ENCODE peak calls at places on chromosomes 4 and X, in four cellular contexts. N is CD8-positive, alpha-beta memory T cell; G is lower lobe of right lung; S is testis. T is an unnamed sample.

GRCh38 chrX:12701625-12702024 is 89.6 kb upstream of the PRPS2 start:
- DNase-seq in N (no peak), G (peak), S (peak), T (no peak)

GRCh38 chr4:169270810-169271691 is at the start of gene SH3RF1:
- DNase-seq in N (no peak), G (peak), S (peak), T (peak)

GRCh38 chr4:104728380-104729122 is 233.9 kb upstream of the CXXC4 start:
- DNase-seq in N (no peak), G (no peak), S (no peak), T (peak)

GRCh38 chr4:7132730-7133582 is 59.4 kb upstream of the SORCS2 start:
- DNase-seq in N (no peak), G (no peak), S (no peak), T (no peak)

GRCh38 chr4:103895876-103896465 is 176.2 kb upstream of the TACR3 start:
- DNase-seq in N (no peak), G (no peak), S (no peak), T (no peak)

GRCh38 chr4:8332038-8332857 is 62.7 kb downstream of the HTRA3 start:
- DNase-seq in N (no peak), G (peak), S (no peak), T (peak)

GRCh38 chr4:55021214-55021613 is 104.2 kb downstream of the KDR start:
- DNase-seq in N (no peak), G (no peak), S (no peak), T (no peak)

GRCh38 chr4:186643501-186644315 is 79.9 kb downstream of the FAT1 start:
- DNase-seq in N (no peak), G (no peak), S (no peak), T (no peak)

GRCh38 chr4:183905081-183905592 is at the start of gene STOX2:
- DNase-seq in N (no peak), G (peak), S (peak), T (no peak)

GRCh38 chrX:96615448-96615847 is 69.2 kb upstream of the DIAPH2 start:
- DNase-seq in N (no peak), G (no peak), S (no peak), T (no peak)

GRCh38 chr4:88985088-88985779 is 71.8 kb downstream of the FAM13A start:
- DNase-seq in N (no peak), G (no peak), S (no peak), T (no peak)

GRCh38 chrX:70422886-70423336 is at the start of gene GDPD2:
- DNase-seq in N (no peak), G (no peak), S (no peak), T (no peak)

GRCh38 chrX:120419465-120419864 is 49.6 kb downstream of the LAMP2 start:
- DNase-seq in N (no peak), G (no peak), S (no peak), T (no peak)

GRCh38 chr4:3079694-3080123 is 5.2 kb downstream of the HTT start:
- DNase-seq in N (no peak), G (no peak), S (no peak), T (no peak)

GRCh38 chr4:178671766-178672165 is 1229.5 kb upstream of the AGA start:
- DNase-seq in N (no peak), G (no peak), S (no peak), T (no peak)

GRCh38 chrX:48761674-48762471 is at the start of gene GLOD5:
- DNase-seq in N (no peak), G (peak), S (peak), T (no peak)

GRCh38 chrX:122856205-122856604 is 327.9 kb upstream of the GRIA3 start:
- DNase-seq in N (no peak), G (no peak), S (no peak), T (no peak)

GRCh38 chrX:87727615-87728014 is 210.0 kb downstream of the KLHL4 start:
- DNase-seq in N (no peak), G (no peak), S (no peak), T (no peak)

GRCh38 chr4:36351082-36351666 is 69.8 kb downstream of the DTHD1 start:
- DNase-seq in N (peak), G (peak), S (peak), T (no peak)

GRCh38 chrX:42678133-42678532 is 99.8 kb downstream of the PPP1R2C start:
- DNase-seq in N (no peak), G (no peak), S (peak), T (no peak)

GRCh38 chr4:59122626-59123025 is 2012.4 kb upstream of the IGFBP7 start:
- DNase-seq in N (no peak), G (no peak), S (no peak), T (no peak)

GRCh38 chr4:47154816-47155370 is 123.5 kb downstream of the GABRB1 start:
- DNase-seq in N (no peak), G (no peak), S (no peak), T (no peak)

GRCh38 chr4:139575072-139575471 is 19.1 kb upstream of the SETD7 start:
- DNase-seq in N (no peak), G (no peak), S (no peak), T (no peak)

GRCh38 chr4:37685211-37685725 is 908 bp downstream of the RELL1 start:
- DNase-seq in N (peak), G (no peak), S (peak), T (no peak)

DNA sequence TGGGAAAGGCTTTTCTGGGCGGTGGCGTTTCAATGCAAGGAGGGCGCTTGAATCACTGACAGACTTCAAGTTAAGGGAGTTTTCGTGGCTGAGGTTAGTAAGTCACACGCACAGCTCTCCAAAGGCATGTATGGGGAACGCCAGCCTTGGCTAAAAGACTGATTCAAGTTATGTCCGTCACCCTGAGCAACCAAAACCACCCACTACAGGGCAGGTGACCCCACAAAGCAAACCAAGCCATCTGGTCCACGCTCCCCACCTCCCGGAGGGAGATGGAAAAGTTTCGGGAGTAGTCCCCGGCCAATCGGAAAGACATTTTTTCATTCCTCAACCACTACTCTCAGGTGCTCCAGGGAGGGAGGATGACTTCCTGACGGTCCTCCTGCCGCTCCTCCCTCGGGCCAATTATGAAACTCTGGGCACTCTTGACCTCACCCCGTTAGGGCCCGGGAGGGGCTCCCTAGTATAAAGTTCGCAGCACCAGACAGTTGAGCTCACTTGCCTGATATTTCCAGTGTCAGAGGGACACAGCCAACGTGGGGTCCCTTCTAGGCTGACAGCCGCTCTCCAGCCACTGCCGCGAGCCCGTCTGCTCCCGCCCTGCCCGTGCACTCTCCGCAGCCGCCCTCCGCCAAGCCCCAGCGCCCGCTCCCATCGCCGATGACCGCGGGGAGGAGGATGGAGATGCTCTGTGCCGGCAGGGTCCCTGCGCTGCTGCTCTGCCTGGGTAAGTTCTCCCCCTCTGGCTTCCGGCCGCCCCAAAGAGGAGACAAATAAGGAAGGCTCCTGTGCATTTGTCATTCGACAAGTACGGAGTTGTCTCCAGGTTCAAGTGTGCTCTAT is at the start of gene EREG:
- DNase-seq in N (no peak), G (peak), S (peak), T (peak)
- H3K4me3 ChIP-seq in N (peak), G (peak), S (no peak), T (peak)

GRCh38 chr4:26148925-26149324 is 171.9 kb upstream of the RBPJ start:
- DNase-seq in N (no peak), G (no peak), S (no peak), T (no peak)

GRCh38 chr4:26144526-26145167 is 176.2 kb upstream of the RBPJ start:
- DNase-seq in N (no peak), G (no peak), S (no peak), T (no peak)

GRCh38 chr4:26141916-26142638 is 178.7 kb upstream of the RBPJ start:
- DNase-seq in N (no peak), G (no peak), S (peak), T (no peak)

GRCh38 chr4:26141101-26141830 is 179.5 kb upstream of the RBPJ start:
- DNase-seq in N (no peak), G (no peak), S (peak), T (no peak)

DNA sequence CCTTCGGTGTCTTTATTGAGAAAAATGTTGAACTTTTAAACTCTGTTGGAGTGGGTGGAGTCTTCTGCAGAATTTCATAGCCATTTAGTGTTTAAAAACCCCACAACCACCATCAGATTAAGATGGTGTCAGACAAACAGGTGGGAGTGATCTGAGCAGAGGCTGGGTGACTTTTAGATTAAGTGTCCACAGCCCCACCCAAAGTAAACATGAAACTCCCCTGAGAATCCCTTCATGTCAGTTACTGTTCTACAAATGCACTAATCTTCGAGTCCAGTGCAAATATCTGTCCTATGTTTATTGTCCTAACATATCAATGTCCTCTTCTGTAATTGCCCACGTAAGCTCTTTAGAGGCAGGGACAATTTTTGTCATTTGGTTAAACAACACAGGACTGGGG is 175.6 kb upstream of the RBPJ start:
- DNase-seq in N (no peak), G (no peak), S (no peak), T (no peak)
- H3K4me3 ChIP-seq in N (no peak), G (no peak), S (no peak), T (no peak)

DNA sequence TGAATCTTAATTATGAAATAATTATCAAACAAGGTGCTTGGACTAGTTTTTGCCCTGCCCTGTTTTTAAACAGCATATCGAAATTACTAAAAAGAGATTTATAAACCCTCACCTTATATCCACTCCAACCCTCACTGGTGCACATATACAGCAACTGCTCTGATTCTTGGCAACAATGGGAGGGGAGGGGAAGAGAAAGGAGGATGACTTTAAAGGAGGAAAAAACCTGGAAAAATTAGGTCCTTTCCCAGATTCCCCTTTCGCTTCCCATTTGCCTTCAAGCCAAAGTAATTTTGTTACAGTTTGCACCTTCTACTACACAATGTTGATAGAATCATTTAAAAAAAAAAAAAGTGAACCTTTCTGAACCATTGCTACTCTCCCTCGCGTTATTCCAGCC is 745 bp upstream of the MAB21L2 start:
- DNase-seq in N (no peak), G (no peak), S (no peak), T (no peak)
- H3K4me3 ChIP-seq in N (no peak), G (no peak), S (no peak), T (no peak)

DNA sequence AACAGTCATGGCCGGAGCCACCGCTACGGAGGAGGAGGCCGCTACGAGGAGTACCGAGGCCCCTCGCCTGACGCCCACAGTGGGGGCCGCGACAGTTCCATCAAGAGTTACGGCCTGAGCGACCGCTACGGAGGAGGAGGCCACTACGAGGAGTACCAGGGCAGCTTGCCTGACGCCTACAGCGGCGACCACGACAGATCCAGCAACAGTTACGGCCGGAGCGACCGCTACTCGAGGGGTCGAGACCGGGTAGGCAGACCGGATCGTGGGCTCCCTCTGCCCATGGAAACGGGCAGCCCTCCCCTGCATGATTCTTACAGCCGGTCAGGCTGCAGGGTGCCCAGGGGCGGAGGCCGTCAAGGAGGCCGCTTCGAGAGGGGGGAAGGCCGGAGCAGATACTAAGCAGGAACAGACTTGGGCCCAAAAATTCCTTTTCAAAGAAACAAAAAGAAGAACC is 3.1 kb downstream of the RBMXL3 start:
- DNase-seq in N (no peak), G (no peak), S (no peak), T (no peak)
- H3K4me3 ChIP-seq in N (no peak), G (no peak), S (no peak), T (no peak)

T was measured in RWPE2.